ENCODE peak calls at places on chromosome 6, in seven cellular contexts. A is cardiac fibroblast; L is choroid plexus epithelial cell; C is H9; W is mammary epithelial cell; U is NCI-H510A treated with DMSO at 0.1 percent for 48 hours; H is activated CD4-positive, CD25-positive, alpha-beta regulatory T cell. F is an unnamed sample.

GRCh38 chr6:142407685-142408273 is 106.0 kb downstream of the ADGRG6 start:
- DNase-seq in A (no peak), L (no peak), C (no peak), W (no peak), U (no peak), H (no peak), F (no peak)

GRCh38 chr6:108113557-108114519 is 39.3 kb upstream of the OSTM1 start:
- DNase-seq in A (peak), L (peak), C (peak), W (peak), U (no peak), H (no peak), F (no peak)

GRCh38 chr6:93393554-93394074 is 25.7 kb downstream of the EPHA7 start:
- DNase-seq in A (no peak), L (no peak), C (no peak), W (no peak), U (no peak), H (no peak), F (no peak)

GRCh38 chr6:125469915-125470314 is 168.1 kb upstream of the HDDC2 start:
- DNase-seq in A (peak), L (peak), C (no peak), W (no peak), U (no peak), H (no peak), F (no peak)

GRCh38 chr6:168247456-168248147 is 72.0 kb downstream of the DACT2 start:
- DNase-seq in A (no peak), L (peak), C (no peak), W (no peak), U (peak), H (no peak), F (no peak)

GRCh38 chr6:111674882-111675281 is 69.2 kb upstream of the TRAF3IP2 start:
- DNase-seq in A (no peak), L (no peak), C (no peak), W (no peak), U (no peak), H (no peak), F (no peak)

GRCh38 chr6:141464490-141464889 is 668.2 kb upstream of the GJE1 start:
- DNase-seq in A (peak), L (peak), C (no peak), W (peak), U (peak), H (no peak), F (no peak)

GRCh38 chr6:17653198-17653881 is 53.2 kb downstream of the FAM8A1 start:
- DNase-seq in A (no peak), L (no peak), C (no peak), W (no peak), U (no peak), H (no peak), F (no peak)

GRCh38 chr6:5540375-5540774 is 279.1 kb downstream of the FARS2 start:
- DNase-seq in A (no peak), L (no peak), C (no peak), W (no peak), U (no peak), H (no peak), F (no peak)

GRCh38 chr6:153511896-153512496 is 380.9 kb upstream of the RGS17 start:
- DNase-seq in A (peak), L (peak), C (peak), W (peak), U (peak), H (no peak), F (peak)

GRCh38 chr6:132789398-132789780 is 9.0 kb downstream of the SLC18B1 start:
- DNase-seq in A (no peak), L (no peak), C (no peak), W (no peak), U (no peak), H (no peak), F (no peak)

GRCh38 chr6:27091661-27092315 is 155.7 kb upstream of the PRSS16 start:
- DNase-seq in A (peak), L (peak), C (peak), W (peak), U (no peak), H (no peak), F (peak)